ENCODE peak calls at places on chromosomes 4 and X, in five cellular contexts. One of them, this sample, is unnamed.

GRCh38 chrX:38437093-38437492 is 84.7 kb downstream of the OTC start:
- DNase-seq in hepatic stellate cell: no peak
- DNase-seq in GM10248: no peak
- DNase-seq in progenitor cell of endocrine pancreas: no peak
- DNase-seq in CD8-positive, alpha-beta memory T cell: no peak
- DNase-seq in this sample: no peak

GRCh38 chr4:89657931-89658700 is 178.8 kb downstream of the SNCA start:
- DNase-seq in hepatic stellate cell: no peak
- DNase-seq in progenitor cell of endocrine pancreas: no peak
- DNase-seq in CD8-positive, alpha-beta memory T cell: no peak
- DNase-seq in GM10248: no peak
- DNase-seq in this sample: no peak

GRCh38 chr4:176791591-176792347 is 953 bp downstream of the VEGFC start:
- DNase-seq in GM10248: peak
- DNase-seq in progenitor cell of endocrine pancreas: peak
- DNase-seq in hepatic stellate cell: peak
- DNase-seq in CD8-positive, alpha-beta memory T cell: no peak
- DNase-seq in this sample: peak

GRCh38 chrX:82666355-82666754 is 841.7 kb upstream of the POU3F4 start:
- DNase-seq in GM10248: no peak
- DNase-seq in CD8-positive, alpha-beta memory T cell: no peak
- DNase-seq in progenitor cell of endocrine pancreas: no peak
- DNase-seq in hepatic stellate cell: no peak
- DNase-seq in this sample: no peak

GRCh38 chr4:77538144-77538543 is 67.5 kb upstream of the CXCL13 start:
- DNase-seq in GM10248: no peak
- DNase-seq in progenitor cell of endocrine pancreas: no peak
- DNase-seq in hepatic stellate cell: no peak
- DNase-seq in CD8-positive, alpha-beta memory T cell: no peak
- DNase-seq in this sample: no peak

GRCh38 chr4:147732516-147733193 is 767 bp downstream of the ARHGAP10 start:
- DNase-seq in GM10248: peak
- DNase-seq in CD8-positive, alpha-beta memory T cell: no peak
- DNase-seq in hepatic stellate cell: peak
- DNase-seq in progenitor cell of endocrine pancreas: peak
- DNase-seq in this sample: peak

GRCh38 chrX:119570351-119570835 is 4.0 kb upstream of the UBE2A start:
- DNase-seq in progenitor cell of endocrine pancreas: no peak
- DNase-seq in CD8-positive, alpha-beta memory T cell: no peak
- DNase-seq in GM10248: no peak
- DNase-seq in hepatic stellate cell: no peak
- DNase-seq in this sample: no peak

GRCh38 chr4:28481565-28481964 is 1620.9 kb downstream of the STIM2 start:
- DNase-seq in GM10248: no peak
- DNase-seq in hepatic stellate cell: no peak
- DNase-seq in progenitor cell of endocrine pancreas: no peak
- DNase-seq in CD8-positive, alpha-beta memory T cell: no peak
- DNase-seq in this sample: no peak

GRCh38 chr4:754221-755120 is 48.8 kb downstream of the PCGF3 start:
- DNase-seq in progenitor cell of endocrine pancreas: no peak
- DNase-seq in CD8-positive, alpha-beta memory T cell: no peak
- DNase-seq in hepatic stellate cell: no peak
- DNase-seq in GM10248: no peak
- DNase-seq in this sample: no peak

GRCh38 chr4:118034061-118034785 is at the start of gene NDST3:
- DNase-seq in progenitor cell of endocrine pancreas: peak
- DNase-seq in CD8-positive, alpha-beta memory T cell: no peak
- DNase-seq in GM10248: peak
- DNase-seq in hepatic stellate cell: peak
- DNase-seq in this sample: peak

GRCh38 chr4:13219971-13220370 is 264.2 kb downstream of the RAB28 start:
- DNase-seq in CD8-positive, alpha-beta memory T cell: no peak
- DNase-seq in GM10248: no peak
- DNase-seq in progenitor cell of endocrine pancreas: no peak
- DNase-seq in hepatic stellate cell: no peak
- DNase-seq in this sample: no peak

GRCh38 chrX:74788545-74789086 is 136.6 kb downstream of the NEXMIF start:
- DNase-seq in CD8-positive, alpha-beta memory T cell: no peak
- DNase-seq in progenitor cell of endocrine pancreas: no peak
- DNase-seq in GM10248: no peak
- DNase-seq in hepatic stellate cell: no peak
- DNase-seq in this sample: no peak

GRCh38 chrX:42102586-42103282 is 179.4 kb upstream of the CASK start:
- DNase-seq in GM10248: no peak
- DNase-seq in progenitor cell of endocrine pancreas: no peak
- DNase-seq in CD8-positive, alpha-beta memory T cell: no peak
- DNase-seq in hepatic stellate cell: no peak
- DNase-seq in this sample: no peak

This sample was measured in GM20000.